ENCODE peak calls at places on chromosomes 1 and 21, in six cellular contexts. One of them, this sample, is unnamed.

GRCh38 chr21:42384184-42384583 is 11.7 kb downstream of the TMPRSS3 start:
- DNase-seq in astrocyte of the spinal cord: no peak
- DNase-seq in RWPE1: no peak
- DNase-seq in AG09309: no peak
- DNase-seq in fibroblast of mammary gland: no peak
- DNase-seq in psoas muscle: no peak
- DNase-seq in this sample: no peak

GRCh38 chr1:40383095-40383487 is 9.6 kb downstream of the SMAP2 start:
- DNase-seq in astrocyte of the spinal cord: peak
- DNase-seq in psoas muscle: no peak
- DNase-seq in RWPE1: no peak
- DNase-seq in AG09309: no peak
- DNase-seq in fibroblast of mammary gland: no peak
- DNase-seq in this sample: no peak

GRCh38 chr21:43311303-43311817 is 115.6 kb downstream of the SIK1 start:
- DNase-seq in psoas muscle: peak
- DNase-seq in RWPE1: no peak
- DNase-seq in astrocyte of the spinal cord: no peak
- DNase-seq in fibroblast of mammary gland: no peak
- DNase-seq in AG09309: no peak
- DNase-seq in this sample: no peak

GRCh38 chr1:26771643-26772321 is 16.0 kb upstream of the PIGV start:
- DNase-seq in psoas muscle: no peak
- DNase-seq in RWPE1: peak
- DNase-seq in astrocyte of the spinal cord: peak
- DNase-seq in fibroblast of mammary gland: peak
- DNase-seq in AG09309: peak
- DNase-seq in this sample: no peak

GRCh38 chr1:28266920-28267322 is 7.6 kb downstream of the SESN2 start:
- DNase-seq in AG09309: no peak
- DNase-seq in RWPE1: no peak
- DNase-seq in fibroblast of mammary gland: no peak
- DNase-seq in astrocyte of the spinal cord: no peak
- DNase-seq in psoas muscle: no peak
- DNase-seq in this sample: no peak

GRCh38 chr1:78095618-78096416 is 50.1 kb downstream of the GIPC2 start:
- DNase-seq in RWPE1: peak
- DNase-seq in AG09309: peak
- DNase-seq in fibroblast of mammary gland: peak
- DNase-seq in astrocyte of the spinal cord: peak
- DNase-seq in psoas muscle: no peak
- DNase-seq in this sample: no peak

GRCh38 chr1:2108213-2108876 is 58.1 kb downstream of the PRKCZ start:
- DNase-seq in psoas muscle: peak
- DNase-seq in RWPE1: no peak
- DNase-seq in astrocyte of the spinal cord: peak
- DNase-seq in fibroblast of mammary gland: peak
- DNase-seq in AG09309: no peak
- DNase-seq in this sample: peak

GRCh38 chr1:36691374-36691773 is 208.7 kb upstream of the CSF3R start:
- DNase-seq in psoas muscle: no peak
- DNase-seq in RWPE1: peak
- DNase-seq in astrocyte of the spinal cord: no peak
- DNase-seq in fibroblast of mammary gland: no peak
- DNase-seq in AG09309: no peak
- DNase-seq in this sample: no peak

GRCh38 chr1:2643414-2644077 is 10.7 kb upstream of the MMEL1 start:
- DNase-seq in astrocyte of the spinal cord: no peak
- DNase-seq in psoas muscle: no peak
- DNase-seq in AG09309: no peak
- DNase-seq in fibroblast of mammary gland: no peak
- DNase-seq in RWPE1: no peak
- DNase-seq in this sample: no peak

GRCh38 chr21:45401054-45401518 is 3.9 kb upstream of the COL18A1 start:
- DNase-seq in AG09309: no peak
- DNase-seq in fibroblast of mammary gland: no peak
- DNase-seq in psoas muscle: no peak
- DNase-seq in astrocyte of the spinal cord: no peak
- DNase-seq in RWPE1: no peak
- DNase-seq in this sample: no peak

GRCh38 chr1:83901547-83902155 is 97.3 kb downstream of the TTLL7 start:
- DNase-seq in fibroblast of mammary gland: peak
- DNase-seq in AG09309: peak
- DNase-seq in psoas muscle: no peak
- DNase-seq in RWPE1: peak
- DNase-seq in astrocyte of the spinal cord: peak
- DNase-seq in this sample: no peak

GRCh38 chr1:153779781-153780541 is 4.8 kb downstream of the SLC27A3 start:
- DNase-seq in psoas muscle: no peak
- DNase-seq in fibroblast of mammary gland: no peak
- DNase-seq in astrocyte of the spinal cord: no peak
- DNase-seq in AG09309: no peak
- DNase-seq in RWPE1: no peak
- DNase-seq in this sample: no peak

GRCh38 chr1:172513480-172513879 is 19.5 kb upstream of the SUCO start:
- DNase-seq in fibroblast of mammary gland: no peak
- DNase-seq in astrocyte of the spinal cord: no peak
- DNase-seq in RWPE1: no peak
- DNase-seq in AG09309: no peak
- DNase-seq in psoas muscle: no peak
- DNase-seq in this sample: no peak

GRCh38 chr1:26132128-26132824 is 20.7 kb downstream of the PDIK1L start:
- DNase-seq in psoas muscle: no peak
- DNase-seq in fibroblast of mammary gland: no peak
- DNase-seq in AG09309: no peak
- DNase-seq in astrocyte of the spinal cord: no peak
- DNase-seq in RWPE1: no peak
- DNase-seq in this sample: no peak

GRCh38 chr1:109132980-109133379 is 19.1 kb downstream of the ELAPOR1 start:
- DNase-seq in astrocyte of the spinal cord: no peak
- DNase-seq in fibroblast of mammary gland: no peak
- DNase-seq in RWPE1: no peak
- DNase-seq in AG09309: no peak
- DNase-seq in psoas muscle: no peak
- DNase-seq in this sample: no peak

GRCh38 chr1:53825306-53825705 is 12.8 kb downstream of the NDC1 start:
- DNase-seq in astrocyte of the spinal cord: no peak
- DNase-seq in AG09309: no peak
- DNase-seq in psoas muscle: no peak
- DNase-seq in fibroblast of mammary gland: no peak
- DNase-seq in RWPE1: no peak
- DNase-seq in this sample: no peak

GRCh38 chr1:53822931-53823330 is 15.2 kb downstream of the NDC1 start:
- DNase-seq in psoas muscle: no peak
- DNase-seq in RWPE1: no peak
- DNase-seq in fibroblast of mammary gland: no peak
- DNase-seq in AG09309: no peak
- DNase-seq in astrocyte of the spinal cord: no peak
- DNase-seq in this sample: no peak

GRCh38 chr1:53821380-53821779 is 16.7 kb downstream of the NDC1 start:
- DNase-seq in AG09309: no peak
- DNase-seq in psoas muscle: no peak
- DNase-seq in fibroblast of mammary gland: no peak
- DNase-seq in astrocyte of the spinal cord: no peak
- DNase-seq in RWPE1: no peak
- DNase-seq in this sample: no peak

DNA sequence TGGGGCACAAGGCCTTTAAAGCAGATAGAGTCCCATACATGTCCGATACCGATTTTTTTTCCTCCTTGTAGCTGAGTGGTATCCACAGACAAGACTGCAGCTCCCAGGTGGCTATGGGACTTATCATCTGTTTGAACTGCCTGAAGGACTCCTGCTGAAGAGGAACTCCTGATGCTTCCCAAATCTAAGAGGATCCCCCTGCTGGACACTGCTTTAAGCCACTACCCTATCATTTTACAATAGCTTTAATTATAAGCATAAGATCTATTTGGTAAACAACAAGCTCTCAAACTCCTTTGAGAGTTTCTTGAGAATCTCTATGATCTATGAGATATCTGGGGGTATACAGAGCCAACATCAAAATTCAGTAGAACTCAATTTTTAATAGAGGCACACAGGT is 11.7 kb downstream of the NDC1 start:
- DNase-seq in astrocyte of the spinal cord: peak
- DNase-seq in RWPE1: no peak
- DNase-seq in AG09309: peak
- DNase-seq in fibroblast of mammary gland: peak
- DNase-seq in psoas muscle: no peak
- DNase-seq in this sample: no peak
- TF ChIP-seq CTCF in astrocyte of the spinal cord: peak
- TF ChIP-seq CTCF in RWPE1: no peak
- TF ChIP-seq CTCF in AG09309: peak
- TF ChIP-seq CTCF in fibroblast of mammary gland: peak
- TF ChIP-seq CTCF in psoas muscle: no peak
- TF ChIP-seq CTCF in this sample: no peak

DNA sequence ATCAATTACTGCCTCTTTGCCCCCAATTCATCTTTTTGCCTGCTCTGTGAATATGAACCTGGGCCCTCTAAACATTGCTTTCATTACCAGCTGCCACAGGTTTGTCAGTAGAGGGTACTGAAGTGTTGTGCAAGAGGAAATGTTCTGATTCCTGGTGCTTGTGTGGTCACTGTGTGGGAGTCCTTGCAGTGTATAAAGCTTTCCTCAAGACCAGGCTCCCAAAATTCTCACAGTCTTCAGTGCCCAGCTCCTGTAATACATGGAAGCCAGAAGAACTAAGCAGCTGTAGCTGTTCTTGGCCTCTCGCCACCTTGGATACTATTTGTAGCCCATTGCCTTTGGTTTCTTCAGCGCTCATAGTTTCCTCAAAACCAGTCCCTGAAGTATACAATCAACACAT is 1046.2 kb downstream of the BRINP3 start:
- DNase-seq in AG09309: no peak
- DNase-seq in astrocyte of the spinal cord: peak
- DNase-seq in RWPE1: no peak
- DNase-seq in psoas muscle: no peak
- DNase-seq in fibroblast of mammary gland: no peak
- DNase-seq in this sample: no peak
- TF ChIP-seq CTCF in AG09309: no peak
- TF ChIP-seq CTCF in astrocyte of the spinal cord: no peak
- TF ChIP-seq CTCF in RWPE1: no peak
- TF ChIP-seq CTCF in psoas muscle: no peak
- TF ChIP-seq CTCF in fibroblast of mammary gland: no peak
- TF ChIP-seq CTCF in this sample: no peak

GRCh38 chr21:31213787-31214186 is 130.3 kb downstream of the TIAM1 start:
- DNase-seq in fibroblast of mammary gland: no peak
- DNase-seq in astrocyte of the spinal cord: no peak
- DNase-seq in psoas muscle: no peak
- DNase-seq in RWPE1: no peak
- DNase-seq in AG09309: no peak
- DNase-seq in this sample: no peak
- TF ChIP-seq CTCF in fibroblast of mammary gland: no peak
- TF ChIP-seq CTCF in astrocyte of the spinal cord: no peak
- TF ChIP-seq CTCF in psoas muscle: no peak
- TF ChIP-seq CTCF in RWPE1: no peak
- TF ChIP-seq CTCF in AG09309: peak
- TF ChIP-seq CTCF in this sample: no peak

GRCh38 chr1:163459539-163459938 is 137.8 kb downstream of the NUF2 start:
- DNase-seq in fibroblast of mammary gland: no peak
- DNase-seq in RWPE1: no peak
- DNase-seq in psoas muscle: no peak
- DNase-seq in AG09309: no peak
- DNase-seq in astrocyte of the spinal cord: no peak
- DNase-seq in this sample: no peak
- TF ChIP-seq CTCF in fibroblast of mammary gland: no peak
- TF ChIP-seq CTCF in RWPE1: no peak
- TF ChIP-seq CTCF in psoas muscle: no peak
- TF ChIP-seq CTCF in AG09309: no peak
- TF ChIP-seq CTCF in astrocyte of the spinal cord: no peak
- TF ChIP-seq CTCF in this sample: no peak

DNA sequence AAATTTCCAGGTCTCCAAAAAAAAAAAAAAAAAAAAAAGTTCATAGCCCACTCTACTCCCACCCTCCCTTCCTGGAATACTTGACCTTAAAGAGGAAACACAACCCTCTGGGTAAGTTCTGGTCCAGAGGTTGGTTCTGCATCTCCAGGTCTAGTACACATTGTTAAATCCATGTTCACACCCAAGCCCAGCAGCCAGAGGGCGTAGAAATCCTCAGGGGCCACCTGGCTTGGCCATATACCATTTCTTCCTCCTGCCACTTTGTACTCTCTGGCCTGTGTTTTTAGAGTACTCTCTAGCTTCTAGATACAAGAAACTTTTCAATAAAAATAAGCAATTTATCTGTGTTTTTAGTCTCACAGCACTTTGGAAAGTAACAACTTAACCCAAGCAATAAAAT is 89.3 kb downstream of the PHTF1 start:
- DNase-seq in psoas muscle: no peak
- DNase-seq in astrocyte of the spinal cord: no peak
- DNase-seq in RWPE1: no peak
- DNase-seq in fibroblast of mammary gland: no peak
- DNase-seq in AG09309: no peak
- DNase-seq in this sample: no peak
- TF ChIP-seq CTCF in psoas muscle: no peak
- TF ChIP-seq CTCF in astrocyte of the spinal cord: no peak
- TF ChIP-seq CTCF in RWPE1: no peak
- TF ChIP-seq CTCF in fibroblast of mammary gland: no peak
- TF ChIP-seq CTCF in AG09309: no peak
- TF ChIP-seq CTCF in this sample: no peak

This sample was measured in nephron progenitor cell.